ENCODE peak calls at places on chromosome 6, in ten cellular contexts. P is prostate gland; G is Peyer's patch; Y is AG04450; O is lung microvascular endothelial cell; V is NCI-H1092 treated with DMSO at 0.1 percent for 48 hours; H is skeletal muscle cell; M is caudate nucleus; A is fibroblast of the aortic adventitia; U is naive thymus-derived CD8-positive, alpha-beta T cell. W is an unnamed sample.
A peak's percentile ranks its signal among the peaks of the same experiment; 100 is the strongest.

GRCh38 chr6:154937306-154938244 is 57.5 kb upstream of the TIAM2 start:
- DNase-seq in P (no peak), G (no peak), Y (peak; percentile 27), O (peak; percentile 21), V (no peak), H (no peak), M (no peak), A (peak; percentile 48), U (no peak), W (no peak)

GRCh38 chr6:17431581-17431980 is 38.2 kb downstream of the CAP2 start:
- DNase-seq in P (no peak), G (no peak), Y (peak; percentile 48), O (peak; percentile 37), V (no peak), H (no peak), M (no peak), A (no peak), U (no peak), W (no peak)

GRCh38 chr6:97198181-97198580 is 84.8 kb downstream of the MMS22L start:
- DNase-seq in P (no peak), G (no peak), Y (no peak), O (no peak), V (no peak), H (no peak), M (no peak), A (peak; percentile 56), U (no peak), W (no peak)

GRCh38 chr6:14149053-14149746 is 31.6 kb downstream of the CD83 start:
- DNase-seq in P (no peak), G (no peak), Y (no peak), O (no peak), V (no peak), H (no peak), M (no peak), A (no peak), U (no peak), W (no peak)

GRCh38 chr6:90538651-90539050 is 48.2 kb downstream of the MAP3K7 start:
- DNase-seq in P (no peak), G (no peak), Y (no peak), O (peak; percentile 37), V (no peak), H (no peak), M (no peak), A (peak; percentile 77), U (no peak), W (no peak)

GRCh38 chr6:81981812-81982211 is 229.3 kb upstream of the TENT5A start:
- DNase-seq in P (no peak), G (no peak), Y (peak; percentile 37), O (peak; percentile 70), V (no peak), H (no peak), M (no peak), A (peak; percentile 86), U (no peak), W (peak; percentile 36)

GRCh38 chr6:100228437-100229424 is 234.7 kb upstream of the MCHR2 start:
- DNase-seq in P (peak; percentile 43), G (peak; percentile 69), Y (peak; percentile 11), O (peak; percentile 89), V (peak; percentile 52), H (peak; percentile 39), M (no peak), A (peak; percentile 50), U (no peak), W (no peak)

GRCh38 chr6:50936277-50936681 is 117.6 kb downstream of the TFAP2B start:
- DNase-seq in P (no peak), G (no peak), Y (no peak), O (no peak), V (no peak), H (no peak), M (no peak), A (no peak), U (no peak), W (no peak)

GRCh38 chr6:158226655-158227512 is 58.7 kb downstream of the GTF2H5 start:
- DNase-seq in P (no peak), G (peak; percentile 74), Y (no peak), O (no peak), V (no peak), H (no peak), M (no peak), A (no peak), U (no peak), W (no peak)

GRCh38 chr6:167565884-167566491 is 241.1 kb downstream of the TTLL2 start:
- DNase-seq in P (no peak), G (peak; percentile 52), Y (no peak), O (peak; percentile 53), V (no peak), H (no peak), M (no peak), A (no peak), U (no peak), W (no peak)